ENCODE peak calls at places on chromosomes 7 and 10, in seven cellular contexts. R is GF-D8; B is cerebellar cortex; V is activated naive CD4-positive, alpha-beta T cell treated with anti-CD3 and anti-CD28 coated beads, Interleukin-2, amount 50 U/mL, for 16 hours; F is NCI-H187 treated with DMSO at 0.1 percent for 48 hours; C is activated CD8-positive, alpha-beta memory T cell treated with anti-CD3 and anti-CD28 coated beads, Interleukin-2, amount 50 U/mL, for 48 hours; H is AG09319. W is an unnamed sample.
A peak's percentile ranks its signal among the peaks of the same experiment; 100 is the strongest.

GRCh38 chr7:52088008-52088787 is 771.6 kb upstream of the COBL start:
- DNase-seq in V (no peak), B (no peak), C (no peak), H (no peak), R (no peak), F (no peak), W (no peak)

GRCh38 chr7:152761116-152761748 is 1.7 kb downstream of the ACTR3B start:
- DNase-seq in F (no peak), H (no peak), V (no peak), R (no peak), C (no peak), B (no peak), W (peak; percentile 26)

GRCh38 chr7:16770657-16771329 is 17.2 kb downstream of the TSPAN13 start:
- DNase-seq in C (no peak), R (no peak), V (no peak), F (no peak), B (no peak), H (no peak), W (no peak)

GRCh38 chr10:17257466-17258321 is 29.7 kb downstream of the VIM start:
- DNase-seq in F (peak; percentile 6), R (peak; percentile 33), V (peak; percentile 28), H (peak; percentile 62), C (no peak), B (peak; percentile 70), W (no peak)

GRCh38 chr7:144428431-144428830 is 24.9 kb upstream of the NOBOX start:
- DNase-seq in F (no peak), V (no peak), H (no peak), R (no peak), B (no peak), C (no peak), W (no peak)

GRCh38 chr10:95785317-95785716 is 29.4 kb downstream of the ENTPD1 start:
- DNase-seq in B (no peak), F (no peak), H (no peak), R (no peak), C (no peak), V (no peak), W (no peak)

GRCh38 chr7:93159490-93159889 is 11.3 kb upstream of the SAMD9L start:
- DNase-seq in V (no peak), F (no peak), B (no peak), C (no peak), H (no peak), R (no peak), W (no peak)

GRCh38 chr7:48755061-48755555 is 169.2 kb upstream of the CDC14C start:
- DNase-seq in H (no peak), C (no peak), V (no peak), B (no peak), R (no peak), F (no peak), W (no peak)

GRCh38 chr10:44387853-44388251 is 3.0 kb upstream of the CXCL12 start:
- DNase-seq in F (no peak), B (no peak), V (no peak), R (no peak), C (peak; percentile 33), H (no peak), W (peak; percentile 69)

GRCh38 chr10:106513328-106513727 is 651.2 kb downstream of the SORCS1 start:
- DNase-seq in H (no peak), R (no peak), F (no peak), C (no peak), B (no peak), V (no peak), W (no peak)

GRCh38 chr7:131829911-131830310 is 273.5 kb upstream of the PODXL start:
- DNase-seq in C (no peak), H (no peak), F (no peak), B (no peak), R (no peak), V (no peak), W (no peak)

GRCh38 chr10:123245264-123245663 is 91.1 kb downstream of the BUB3 start:
- DNase-seq in R (no peak), H (no peak), V (no peak), C (no peak), B (no peak), F (no peak), W (peak; percentile 58)

GRCh38 chr7:154409703-154410311 is 357.6 kb downstream of the DPP6 start:
- DNase-seq in R (no peak), H (no peak), C (no peak), B (no peak), V (no peak), F (no peak), W (no peak)

GRCh38 chr10:33542747-33543505 is 208.5 kb upstream of the NRP1 start:
- DNase-seq in H (no peak), C (no peak), B (no peak), R (no peak), V (no peak), F (no peak), W (no peak)

GRCh38 chr10:310976-311639 is 175.9 kb downstream of the ZMYND11 start:
- DNase-seq in R (no peak), H (no peak), V (no peak), C (no peak), B (no peak), F (no peak), W (peak; percentile 94)

GRCh38 chr10:59513558-59513957 is 151.2 kb upstream of the FAM13C start:
- DNase-seq in F (no peak), R (no peak), V (no peak), C (no peak), B (no peak), H (no peak), W (no peak)

GRCh38 chr10:6124666-6125065 is 35.8 kb downstream of the RBM17 start:
- DNase-seq in V (no peak), R (no peak), H (no peak), F (no peak), C (no peak), B (no peak), W (peak; percentile 83)

GRCh38 chr7:4108951-4109350 is 573.1 kb upstream of the FOXK1 start:
- DNase-seq in V (no peak), B (no peak), H (no peak), R (no peak), F (no peak), C (no peak), W (peak; percentile 21)

GRCh38 chr7:27586825-27587224 is 75.9 kb downstream of the HIBADH start:
- DNase-seq in C (no peak), V (no peak), H (no peak), B (no peak), F (peak; percentile 26), R (peak; percentile 84), W (no peak)

GRCh38 chr7:18125536-18125935 is 97.9 kb upstream of the PRPS1L1 start:
- DNase-seq in F (no peak), R (no peak), B (peak; percentile 16), V (no peak), C (no peak), H (no peak), W (peak; percentile 36)

GRCh38 chr7:66921918-66922486 is 977 bp downstream of the TMEM248 start:
- DNase-seq in C (no peak), H (no peak), F (no peak), V (no peak), R (peak; percentile 28), B (no peak), W (peak; percentile 70)

GRCh38 chr10:101773923-101774588 is 1.9 kb downstream of the FGF8 start:
- DNase-seq in C (no peak), F (no peak), B (no peak), V (no peak), H (no peak), R (no peak), W (peak; percentile 81)

GRCh38 chr7:150903627-150904026 is 51.3 kb downstream of the AOC1 start:
- DNase-seq in V (no peak), H (no peak), B (peak; percentile 43), F (no peak), R (peak; percentile 15), C (no peak), W (peak; percentile 93)

GRCh38 chr7:44377681-44378421 is 52.5 kb upstream of the CAMK2B start:
- DNase-seq in C (no peak), B (no peak), V (no peak), R (no peak), F (no peak), H (no peak), W (no peak)

GRCh38 chr10:124290095-124290795 is 128.5 kb downstream of the OAT start:
- DNase-seq in B (peak; percentile 69), R (no peak), F (no peak), V (no peak), H (peak; percentile 15), C (no peak), W (peak; percentile 74)

GRCh38 chr10:119494224-119495060 is 48.1 kb downstream of the RGS10 start:
- DNase-seq in F (peak; percentile 20), C (no peak), B (no peak), R (no peak), H (no peak), V (no peak), W (peak; percentile 83)

W was measured in osteoblast.